ENCODE peak calls at places on chromosome 1, in six cellular contexts. I is NT2/D1, F is WERI-Rb-1, C is pancreas, Y is sigmoid colon, K is heart right ventricle. L is an unnamed sample.
A peak's percentile ranks its signal among the peaks of the same experiment; 100 is the strongest.

GRCh38 chr1:100532645-100533044 is 5.3 kb upstream of the GPR88 start:
- DNase-seq in C (no peak), I (no peak), F (no peak), K (no peak), Y (no peak), L (no peak)

GRCh38 chr1:153232553-153232952 is 15.2 kb downstream of the PRR9 start:
- DNase-seq in I (no peak), C (no peak), F (no peak), Y (no peak), K (no peak), L (no peak)

GRCh38 chr1:198121058-198121829 is 35.6 kb upstream of the NEK7 start:
- DNase-seq in F (no peak), I (no peak), C (no peak), K (no peak), Y (no peak), L (peak; percentile 57)

GRCh38 chr1:247273013-247273412 is 17.1 kb downstream of the VN1R5 start:
- DNase-seq in K (no peak), I (no peak), C (no peak), F (no peak), Y (no peak), L (no peak)

GRCh38 chr1:158506369-158506987 is 34.5 kb downstream of the OR10R2 start:
- DNase-seq in I (peak; percentile 72), F (peak; percentile 50), Y (no peak), K (peak; percentile 9), C (no peak), L (no peak)

GRCh38 chr1:36863061-36863460 is 171.3 kb downstream of the GRIK3 start:
- DNase-seq in Y (no peak), F (no peak), C (no peak), K (no peak), I (no peak), L (no peak)

GRCh38 chr1:19689856-19690255 is 25.2 kb downstream of the HTR6 start:
- DNase-seq in I (no peak), Y (no peak), C (no peak), F (no peak), K (no peak), L (no peak)

GRCh38 chr1:83901547-83902155 is 97.3 kb downstream of the TTLL7 start:
- DNase-seq in K (no peak), F (no peak), I (no peak), Y (no peak), C (peak; percentile 68), L (no peak)

GRCh38 chr1:157095091-157095490 is 4.5 kb downstream of the ETV3L start:
- DNase-seq in Y (peak; percentile 19), C (no peak), F (no peak), I (no peak), K (no peak), L (no peak)

GRCh38 chr1:27402349-27402754 is 9.9 kb downstream of the GPR3 start:
- DNase-seq in C (peak; percentile 65), Y (peak; percentile 91), F (peak; percentile 57), K (peak; percentile 79), I (no peak), L (peak; percentile 87)

GRCh38 chr1:200867018-200867811 is 5.6 kb upstream of the GPR25 start:
- DNase-seq in I (no peak), F (no peak), Y (no peak), C (no peak), K (no peak), L (no peak)

GRCh38 chr1:226452981-226453380 is 45.1 kb upstream of the PARP1 start:
- DNase-seq in C (no peak), I (no peak), K (no peak), F (peak; percentile 27), Y (no peak), L (no peak)

GRCh38 chr1:220344745-220345144 is 72.5 kb upstream of the RAB3GAP2 start:
- DNase-seq in K (no peak), I (no peak), Y (no peak), F (no peak), C (no peak), L (no peak)

GRCh38 chr1:85258536-85259117 is 835 bp downstream of the C1orf52 start:
- DNase-seq in C (no peak), I (no peak), K (no peak), Y (no peak), F (no peak), L (peak; percentile 56)

GRCh38 chr1:44719318-44719717 is 11.7 kb downstream of the RNU5D-1 start:
- DNase-seq in Y (no peak), C (no peak), I (no peak), K (no peak), F (no peak), L (no peak)

GRCh38 chr1:74343191-74343590 is 108.0 kb downstream of the TNNI3K start:
- DNase-seq in K (peak; percentile 27), I (no peak), F (peak; percentile 67), Y (no peak), C (peak; percentile 7), L (no peak)

DNA sequence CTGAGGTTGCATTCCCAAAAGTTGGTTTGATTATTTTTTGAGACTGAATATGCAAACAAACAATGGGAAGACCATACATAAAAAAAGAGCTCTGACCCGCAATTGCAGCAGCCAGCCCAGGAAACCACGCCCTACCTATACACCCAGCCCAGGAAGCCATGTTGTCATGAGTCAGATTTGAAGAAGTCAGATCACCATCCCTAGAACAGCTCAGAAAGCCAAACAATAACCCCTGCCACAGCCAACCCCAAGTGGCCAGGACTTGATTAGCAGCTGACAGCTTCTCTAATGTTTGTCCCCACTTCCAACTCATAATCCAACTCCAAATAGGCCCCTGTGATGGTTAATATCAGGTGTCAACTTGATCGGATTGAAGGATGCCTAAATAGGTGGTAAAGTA is 621.9 kb downstream of the NPHP4 start:
- DNase-seq in Y (peak; percentile 2), F (no peak), K (no peak), C (no peak), I (no peak), L (no peak)
- H3K9me3 ChIP-seq in Y (no peaks in the 10 kb centered on the region), F (peaks cover 21% of the 10 kb centered on the region), K (peaks cover 8% of the 10 kb centered on the region), C (no peaks in the 10 kb centered on the region), I (peaks cover 14% of the 10 kb centered on the region), L (peaks cover 6% of the 10 kb centered on the region)

DNA sequence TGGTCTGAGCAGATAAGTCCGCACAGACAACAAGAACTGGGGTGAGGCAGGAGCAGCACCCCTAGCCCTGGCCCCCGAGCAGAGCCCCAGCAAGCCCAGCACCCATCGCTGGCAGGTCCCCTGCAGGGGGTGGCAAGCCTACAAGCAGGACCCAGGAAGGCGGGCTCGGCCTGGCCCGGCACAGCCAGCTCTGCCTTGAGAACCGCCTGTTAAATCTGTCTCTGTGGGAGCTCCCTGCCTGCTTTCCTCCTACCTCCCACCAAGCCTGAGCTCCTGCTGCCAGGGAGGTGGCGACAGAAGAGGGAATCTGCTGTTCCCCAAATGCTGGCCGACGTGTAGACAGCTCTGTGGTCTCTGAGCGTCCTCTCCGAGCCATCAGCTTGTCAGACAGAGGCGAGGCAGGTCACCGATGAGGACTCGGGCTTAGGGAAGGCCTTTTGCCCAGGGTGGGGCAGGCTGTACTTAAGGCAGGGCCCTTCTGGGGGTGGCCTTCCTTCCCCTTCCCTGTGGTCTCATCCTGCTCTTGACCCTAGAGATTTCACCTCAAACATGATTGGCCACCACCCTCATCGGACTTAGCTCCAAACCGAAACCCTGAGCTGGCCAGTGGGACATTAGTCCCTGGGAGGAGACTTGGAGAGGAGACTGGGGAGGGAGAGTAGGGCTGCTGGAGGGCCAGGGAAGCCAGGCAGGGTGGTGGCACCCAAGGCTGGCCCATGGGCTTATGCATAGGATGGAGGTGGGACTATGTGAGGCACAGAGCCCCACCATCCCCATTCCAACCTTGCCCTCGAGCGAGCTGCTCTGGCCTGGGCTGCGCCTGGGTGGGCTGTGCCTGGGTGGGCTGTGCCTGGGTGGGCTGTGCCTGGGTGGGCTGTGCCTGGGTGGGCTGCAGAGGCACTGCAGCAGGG is 7.7 kb downstream of the SELENON start:
- DNase-seq in K (no peak), F (no peak), I (no peak), Y (no peak), C (no peak), L (peak; percentile 73)
- H3K36me3 ChIP-seq in K (peaks cover 70% of the 10 kb centered on the region), F (peaks cover 21% of the 10 kb centered on the region), I (peaks cover 78% of the 10 kb centered on the region), Y (peaks cover 32% of the 10 kb centered on the region), C (peaks cover 19% of the 10 kb centered on the region), L (no peaks in the 10 kb centered on the region)

GRCh38 chr1:237903961-237904360 is 13.2 kb upstream of the ZP4 start:
- DNase-seq in C (no peak), K (no peak), I (no peak), F (no peak), Y (no peak), L (no peak)

GRCh38 chr1:237895630-237896029 is 4.9 kb upstream of the ZP4 start:
- DNase-seq in Y (no peak), C (no peak), I (no peak), K (no peak), F (no peak), L (no peak)

GRCh38 chr1:237901284-237901870 is 10.7 kb upstream of the ZP4 start:
- DNase-seq in C (no peak), F (peak; percentile 43), I (peak; percentile 39), K (no peak), Y (no peak), L (no peak)
- H3K9me3 ChIP-seq in C (no peaks in the 10 kb centered on the region), F (no peaks in the 10 kb centered on the region), I (no peaks in the 10 kb centered on the region), K (no peaks in the 10 kb centered on the region), Y (no peaks in the 10 kb centered on the region), L (no peaks in the 10 kb centered on the region)

GRCh38 chr1:173485401-173485800 is 8.3 kb downstream of the PRDX6 start:
- DNase-seq in F (no peak), C (no peak), I (no peak), K (no peak), Y (no peak), L (no peak)

GRCh38 chr1:173489929-173490328 is 12.8 kb downstream of the PRDX6 start:
- DNase-seq in I (no peak), F (no peak), C (no peak), Y (no peak), K (no peak), L (no peak)

GRCh38 chr1:173488001-173488400 is 10.9 kb downstream of the PRDX6 start:
- DNase-seq in C (no peak), F (no peak), K (no peak), Y (no peak), I (no peak), L (no peak)

GRCh38 chr1:173491508-173491907 is 14.4 kb downstream of the PRDX6 start:
- DNase-seq in I (no peak), K (no peak), C (no peak), Y (no peak), F (no peak), L (no peak)

DNA sequence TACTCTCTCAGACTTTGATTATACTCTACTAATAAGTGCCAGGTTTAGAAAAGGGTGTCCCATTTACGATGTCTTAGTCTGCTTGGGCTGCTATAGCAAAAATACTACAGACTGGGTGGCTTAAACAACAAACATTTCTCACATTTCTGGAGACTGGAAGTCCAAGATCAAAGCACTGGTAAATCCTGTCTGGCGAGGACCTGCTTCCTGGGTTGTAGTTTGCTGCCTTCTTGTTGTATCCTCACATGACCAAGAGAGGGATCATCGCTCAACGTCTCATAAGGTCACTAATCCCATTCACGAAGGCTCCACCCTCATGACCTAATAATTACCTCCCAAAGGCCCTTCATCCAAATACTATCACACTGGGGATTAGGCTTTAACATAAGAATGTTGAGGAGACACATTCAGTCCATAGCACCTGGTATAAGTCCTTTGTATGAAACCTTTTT is 12.0 kb downstream of the PRDX6 start:
- DNase-seq in K (no peak), I (no peak), Y (no peak), C (no peak), F (peak; percentile 79), L (no peak)
- H3K36me3 ChIP-seq in K (peaks cover 59% of the 10 kb centered on the region), I (peaks cover 56% of the 10 kb centered on the region), Y (peaks cover 49% of the 10 kb centered on the region), C (peaks cover 45% of the 10 kb centered on the region), F (peaks cover 43% of the 10 kb centered on the region), L (peaks cover 12% of the 10 kb centered on the region)

L was measured in aorta.